ENCODE peak calls at places on chromosome 4, in ten cellular contexts. E is HCT116, I is astrocyte, Q is fibroblast of lung, K is MM.1S, S is DND-41, X is colonic mucosa, Y is neural progenitor cell, T is mammary epithelial cell, B is GM12878. N is an unnamed sample.

GRCh38 chr4:116849620-116850019 is 235.8 kb downstream of the TRAM1L1 start:
- DNase-seq in Y (peak; percentile 35), T (no peak), K (no peak), S (no peak), E (no peak), Q (no peak), X (no peak), I (no peak), B (no peak), N (peak; percentile 55)

GRCh38 chr4:37830640-37831039 is 4.2 kb downstream of the PGM2 start:
- DNase-seq in T (peak; percentile 91), B (no peak), I (no peak), E (no peak), S (no peak), K (no peak), Q (no peak), Y (no peak), X (no peak), N (no peak)

GRCh38 chr4:16194199-16194598 is 32.1 kb downstream of the TAPT1 start:
- DNase-seq in S (no peak), B (no peak), Y (no peak), K (no peak), Q (no peak), E (no peak), T (peak; percentile 46), I (peak; percentile 88), X (no peak), N (no peak)

GRCh38 chr4:114688063-114688462 is 89.5 kb downstream of the UGT8 start:
- DNase-seq in K (no peak), X (no peak), T (no peak), B (no peak), I (no peak), S (no peak), Y (no peak), Q (no peak), E (no peak), N (no peak)

GRCh38 chr4:74886490-74886889 is 46.4 kb upstream of the PARM1 start:
- DNase-seq in I (peak; percentile 47), S (no peak), Y (no peak), T (peak; percentile 97), E (no peak), Q (peak; percentile 53), X (no peak), B (no peak), K (no peak), N (no peak)

GRCh38 chr4:2714071-2714770 is 41.9 kb downstream of the TNIP2 start:
- DNase-seq in E (no peak), Q (peak; percentile 53), S (no peak), Y (no peak), X (no peak), B (no peak), T (no peak), K (no peak), I (peak; percentile 17), N (no peak)

GRCh38 chr4:5619913-5620625 is 88.3 kb downstream of the EVC2 start:
- DNase-seq in X (no peak), K (no peak), S (no peak), E (no peak), Q (no peak), Y (no peak), I (no peak), B (no peak), T (no peak), N (no peak)

GRCh38 chr4:180486342-180486741 is 1756.9 kb upstream of the TENM3 start:
- DNase-seq in K (peak; percentile 81), X (no peak), Y (no peak), E (no peak), S (no peak), Q (no peak), B (peak; percentile 19), T (no peak), I (no peak), N (no peak)

GRCh38 chr4:84379881-84380618 is 119.0 kb downstream of the NKX6-1 start:
- DNase-seq in Q (peak; percentile 6), S (no peak), E (no peak), I (peak; percentile 67), B (no peak), T (peak; percentile 12), Y (peak; percentile 19), X (no peak), K (no peak), N (peak; percentile 56)

GRCh38 chr4:145618210-145618911 is 824 bp upstream of the MMAA start:
- DNase-seq in Y (peak; percentile 4), T (no peak), E (no peak), K (peak; percentile 38), I (no peak), Q (no peak), X (peak; percentile 30), B (no peak), S (no peak), N (no peak)

GRCh38 chr4:142883433-142883832 is 37.3 kb upstream of the INPP4B start:
- DNase-seq in T (no peak), B (no peak), Q (peak; percentile 28), K (no peak), I (no peak), E (peak; percentile 12), Y (peak; percentile 49), S (no peak), X (no peak), N (peak; percentile 59)

GRCh38 chr4:27009539-27009938 is 148.9 kb downstream of the STIM2 start:
- DNase-seq in Y (no peak), K (no peak), X (no peak), B (no peak), I (peak; percentile 62), S (no peak), T (no peak), E (no peak), Q (peak; percentile 89), N (no peak)

GRCh38 chr4:17544205-17544604 is 29.2 kb downstream of the CLRN2 start:
- DNase-seq in E (no peak), S (no peak), Q (no peak), I (no peak), T (no peak), Y (no peak), X (no peak), B (no peak), K (no peak), N (peak; percentile 75)

DNA sequence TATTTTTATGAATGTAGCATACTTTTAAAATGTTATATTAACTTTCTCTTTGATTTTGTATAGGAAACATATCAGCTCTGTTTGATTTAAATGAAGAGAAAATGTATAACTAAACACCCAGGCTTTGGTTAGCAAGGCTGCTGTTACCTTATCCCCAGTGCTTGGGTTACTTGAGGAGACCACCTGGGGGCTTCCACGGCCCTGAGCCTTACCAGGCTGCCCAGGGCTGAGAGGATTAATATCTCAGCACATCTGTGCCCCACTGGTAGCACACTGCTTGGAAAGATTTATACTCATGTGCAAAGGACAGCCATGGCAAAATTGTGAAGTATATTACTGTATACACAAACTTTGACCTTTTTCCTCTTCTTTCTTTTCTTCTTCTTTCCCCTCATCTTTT is 752.9 kb downstream of the RAPGEF2 start:
- DNase-seq in T (no peak), I (no peak), B (no peak), K (no peak), S (no peak), Y (peak; percentile 30), X (no peak), E (no peak), Q (no peak), N (no peak)
- TF ChIP-seq CTCF in T (no peak), I (no peak), B (no peak), K (no peak), S (no peak), Y (no peak), X (no peak), E (no peak), Q (no peak), N (no peak)

GRCh38 chr4:164482788-164483187 is 271.1 kb upstream of the SMIM31 start:
- DNase-seq in E (no peak), T (no peak), B (no peak), S (no peak), Y (no peak), I (no peak), X (no peak), K (no peak), Q (no peak), N (no peak)
- H3K27ac ChIP-seq in E (no peak overlapping the region), T (no peak overlapping the region), B (no peak overlapping the region), S (no peak overlapping the region), Y (no peak overlapping the region), I (no peak overlapping the region), X (no peak overlapping the region), K (no peak overlapping the region), Q (no peak overlapping the region), N (no peak overlapping the region)

GRCh38 chr4:123055943-123056342 is 133.5 kb upstream of the NUDT6 start:
- DNase-seq in K (no peak), I (peak; percentile 18), B (no peak), Q (no peak), E (no peak), T (peak; percentile 16), S (no peak), X (no peak), Y (no peak), N (no peak)
- H3K9ac ChIP-seq in K (no peak overlapping the region), I (no peak overlapping the region), B (no peak overlapping the region), Q (no peak overlapping the region), E (no peak overlapping the region), T (no peak overlapping the region), S (no peak overlapping the region), X (no peak overlapping the region), Y (no peak overlapping the region), N (no peak overlapping the region)

DNA sequence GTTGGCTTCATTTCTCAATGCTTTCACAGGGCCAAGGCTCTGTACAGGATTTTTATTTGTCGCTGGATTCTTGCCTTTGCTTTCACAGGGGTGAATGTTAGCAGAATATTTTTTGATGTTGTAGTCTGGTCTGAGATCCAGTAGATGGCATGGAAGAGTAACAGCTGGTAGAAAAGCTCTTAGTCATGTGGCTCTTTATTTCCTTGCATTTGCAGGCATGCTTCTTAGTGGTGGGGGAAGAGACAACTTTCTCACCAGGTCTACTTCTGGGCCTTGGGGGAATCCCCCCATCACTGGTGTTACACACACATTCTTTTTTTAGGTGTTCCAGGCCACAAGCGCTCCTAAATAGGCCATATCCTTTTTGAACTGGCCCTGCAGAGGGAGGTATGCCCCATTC is 58.2 kb upstream of the DKK2 start:
- DNase-seq in X (no peak), S (no peak), Q (peak; percentile 43), Y (no peak), T (peak; percentile 11), K (peak; percentile 90), I (peak; percentile 17), E (peak; percentile 32), B (no peak), N (no peak)
- TF ChIP-seq CTCF in X (no peak), S (peak; percentile 31), Q (peak; percentile 40), Y (peak; percentile 19), T (peak; percentile 39), K (peak; percentile 76), I (peak; percentile 45), E (peak; percentile 50), B (peak; percentile 26), N (peak; percentile 73)

DNA sequence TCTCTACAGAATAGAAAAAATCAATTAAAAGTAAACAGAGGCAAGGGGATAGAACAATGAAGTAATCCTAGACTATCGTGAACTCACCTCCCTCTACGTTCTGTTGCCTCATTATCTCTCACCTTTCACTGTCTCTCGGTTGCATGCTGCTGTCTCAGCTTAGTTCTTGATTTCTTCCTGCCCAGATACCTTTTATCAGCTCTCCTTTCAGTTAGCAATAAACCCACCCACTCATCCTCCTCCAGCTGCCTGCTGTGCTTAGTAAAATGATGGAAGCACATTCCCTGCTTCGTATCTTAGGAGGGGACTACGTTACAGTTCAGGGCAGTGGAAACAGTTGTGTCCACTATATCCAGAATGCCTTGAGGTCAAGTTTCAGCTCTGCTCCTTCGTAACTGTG is 1709.5 kb upstream of the AGA start:
- DNase-seq in S (no peak), Y (no peak), T (no peak), B (no peak), Q (no peak), X (no peak), E (no peak), I (no peak), K (no peak), N (peak; percentile 58)
- H3K27ac ChIP-seq in S (no peak overlapping the region), Y (no peak overlapping the region), T (no peak overlapping the region), B (no peak overlapping the region), Q (no peak overlapping the region), X (no peak overlapping the region), E (no peak overlapping the region), I (no peak overlapping the region), K (no peak overlapping the region), N (no peak overlapping the region)